ENCODE peak calls at places on chromosome 4, in five cellular contexts. P is NB4, O is gastrocnemius medialis, T is ovary, R is A549. S is an unnamed sample.

GRCh38 chr4:183444953-183445543 is 612 bp downstream of the CDKN2AIP start:
- DNase-seq in R (no peak), T (no peak), O (peak; percentile 2), P (peak; percentile 76), S (peak; percentile 89)

GRCh38 chr4:175127314-175127713 is 209.2 kb downstream of the ADAM29 start:
- DNase-seq in T (no peak), O (no peak), R (no peak), P (no peak), S (no peak)

GRCh38 chr4:169968999-169969398 is 57.2 kb downstream of the MFAP3L start:
- DNase-seq in P (no peak), T (no peak), R (peak; percentile 57), O (no peak), S (no peak)

GRCh38 chr4:90546114-90546513 is 418.9 kb downstream of the CCSER1 start:
- DNase-seq in O (no peak), T (no peak), P (no peak), R (no peak), S (no peak)

GRCh38 chr4:151530230-151530629 is 121.3 kb downstream of the FHIP1A start:
- DNase-seq in O (no peak), T (no peak), P (no peak), R (no peak), S (no peak)

GRCh38 chr4:155426953-155427352 is 50.2 kb upstream of the MAP9 start:
- DNase-seq in T (no peak), P (no peak), O (no peak), R (peak; percentile 55), S (no peak)

GRCh38 chr4:104677122-104677521 is 182.4 kb upstream of the CXXC4 start:
- DNase-seq in O (no peak), R (no peak), T (no peak), P (no peak), S (no peak)

GRCh38 chr4:1793940-1794808 is 1.1 kb downstream of the FGFR3 start:
- DNase-seq in O (no peak), T (no peak), P (peak; percentile 34), R (peak; percentile 42), S (no peak)

GRCh38 chr4:183300070-183300469 is 20.0 kb downstream of the CLDN22 start:
- DNase-seq in R (no peak), T (no peak), O (no peak), P (no peak), S (no peak)

GRCh38 chr4:145482209-145483021 is 762 bp downstream of the SMAD1 start:
- DNase-seq in T (peak; percentile 44), P (peak; percentile 8), R (peak; percentile 46), O (peak; percentile 27), S (peak; percentile 89)

GRCh38 chr4:126807132-126807531 is 825.6 kb upstream of the INTU start:
- DNase-seq in P (no peak), T (no peak), O (no peak), R (no peak), S (no peak)

GRCh38 chr4:37706032-37706431 is 19.9 kb upstream of the RELL1 start:
- DNase-seq in O (no peak), P (no peak), R (no peak), T (no peak), S (no peak)

GRCh38 chr4:37244583-37245390 is at the start of gene NWD2:
- DNase-seq in R (no peak), T (no peak), O (no peak), P (no peak), S (no peak)

GRCh38 chr4:83308672-83309071 is 24.1 kb upstream of the COQ2 start:
- DNase-seq in O (no peak), R (no peak), P (no peak), T (no peak), S (no peak)
- TF ChIP-seq CTCF in O (no peak), R (no peak), P (no peak), T (no peak), S (no peak)

GRCh38 chr4:180434131-180434895 is 1808.9 kb upstream of the TENM3 start:
- DNase-seq in O (no peak), T (no peak), P (no peak), R (no peak), S (no peak)
- H3K4me3 ChIP-seq in O (no peak overlapping the region), T (no peak overlapping the region), P (no peak overlapping the region), R (no peak overlapping the region), S (no peak overlapping the region)

DNA sequence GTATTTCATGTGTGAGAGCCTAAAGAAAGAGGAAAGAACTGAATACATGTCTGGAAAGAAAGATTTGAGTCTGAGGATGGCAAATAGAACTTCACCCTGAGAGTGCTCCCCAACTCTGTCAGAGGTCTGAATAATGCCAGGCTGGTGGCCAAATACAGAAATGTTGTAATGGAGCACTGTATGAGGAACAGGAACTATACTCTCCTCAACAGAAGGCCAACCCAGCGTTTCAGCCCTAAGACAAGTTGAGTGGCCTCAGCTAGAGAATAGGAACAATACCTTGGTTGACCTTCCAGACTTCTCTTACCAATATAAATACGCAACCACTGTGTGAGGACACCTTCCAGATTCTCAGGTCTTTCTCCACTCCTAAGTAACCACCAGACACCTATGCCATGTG is 94.5 kb upstream of the STIM2 start:
- DNase-seq in P (peak; percentile 52), O (no peak), T (no peak), R (no peak), S (no peak)
- TF ChIP-seq POLR2A in P (no peak), O (no peak), T (no peak), R (no peak), S (no peak)

DNA sequence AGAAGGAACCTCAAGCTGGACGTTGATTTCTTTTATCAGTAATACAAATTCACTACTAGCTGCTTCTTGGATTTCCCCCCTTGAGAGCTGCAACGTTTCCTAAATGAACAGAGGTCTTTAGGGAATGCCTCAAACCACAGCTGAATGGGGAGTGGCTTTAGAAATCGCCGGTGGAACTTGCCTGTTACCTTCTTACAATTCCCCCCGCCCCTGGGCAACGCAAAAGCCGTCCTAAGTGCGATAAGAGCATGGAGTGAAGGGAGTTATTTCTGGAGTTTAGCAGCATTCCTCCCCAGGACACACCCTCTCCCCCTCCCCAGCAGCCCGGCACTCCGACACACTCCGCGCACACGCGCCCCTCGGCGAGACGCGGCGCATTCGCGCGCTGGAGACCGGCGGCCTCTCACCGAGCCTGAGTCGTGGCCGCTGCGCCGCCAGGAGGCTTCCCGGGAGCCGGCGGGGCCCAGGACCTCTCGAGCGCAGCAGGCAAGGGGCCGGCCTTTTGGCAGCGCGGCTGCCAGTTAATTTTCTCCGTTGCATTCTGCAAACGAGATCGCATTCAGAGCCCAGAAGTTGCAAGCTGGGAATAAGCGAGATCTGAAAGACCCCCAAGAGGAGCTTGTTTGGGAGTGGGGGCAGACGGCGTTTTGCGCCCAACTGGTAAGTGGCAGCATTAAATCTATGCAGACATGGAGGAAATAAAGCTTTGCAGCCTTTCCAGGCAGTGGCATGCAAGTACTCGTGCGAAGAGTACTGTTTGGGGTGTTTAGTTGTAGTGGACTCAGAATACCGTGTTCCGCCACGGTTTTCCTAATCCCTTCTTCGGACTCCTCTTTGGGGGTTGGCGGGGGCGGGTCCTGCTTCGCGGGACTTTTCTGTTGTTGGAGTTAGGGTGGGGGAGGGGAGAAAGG is 134.6 kb downstream of the PALLD start:
- DNase-seq in P (peak; percentile 4), R (peak; percentile 73), O (peak; percentile 34), T (peak; percentile 63), S (no peak)
- TF ChIP-seq CTCF in P (no peak), R (peak; percentile 27), O (peak; percentile 52), T (peak; percentile 28), S (no peak)

GRCh38 chr4:22906046-22906445 is 213.3 kb downstream of the GBA3 start:
- DNase-seq in T (no peak), O (no peak), P (no peak), R (no peak), S (no peak)

GRCh38 chr4:22911285-22911684 is 218.5 kb downstream of the GBA3 start:
- DNase-seq in O (no peak), P (no peak), T (no peak), R (no peak), S (no peak)

GRCh38 chr4:22910200-22910599 is 217.5 kb downstream of the GBA3 start:
- DNase-seq in T (no peak), R (no peak), P (no peak), O (no peak), S (no peak)
- H3K4me3 ChIP-seq in T (no peak overlapping the region), R (no peak overlapping the region), P (no peak overlapping the region), O (no peak overlapping the region), S (no peak overlapping the region)

DNA sequence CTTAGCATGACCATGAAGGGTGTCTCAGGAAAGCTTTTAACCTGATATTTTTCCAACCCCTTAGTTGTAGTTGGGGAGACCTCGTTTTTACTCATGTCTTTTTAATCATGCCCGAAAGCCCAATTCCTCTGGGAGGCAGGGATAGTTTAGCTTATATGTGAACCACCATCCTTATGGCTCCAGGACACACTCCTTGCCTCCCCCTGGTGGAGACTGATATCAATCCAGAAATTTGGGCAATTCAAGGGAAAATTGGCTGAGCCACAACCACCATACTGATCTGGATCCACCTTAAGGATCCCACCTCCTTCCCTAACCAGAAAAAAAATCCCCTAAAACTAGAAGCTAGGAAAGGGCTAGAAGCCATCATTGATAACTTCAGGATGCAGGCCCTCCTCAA is 13.4 kb upstream of the COL25A1 start:
- DNase-seq in P (no peak), O (no peak), R (no peak), T (no peak), S (no peak)
- TF ChIP-seq POLR2A in P (no peak), O (no peak), R (no peak), T (no peak), S (no peak)